ENCODE peak calls at places on chromosomes 7 and 10, in seven cellular contexts. T is PC-3; L is ovary; Q is effector memory CD4-positive, alpha-beta T cell; P is spleen; I is hepatocyte; S is left ventricle myocardium inferior. E is an unnamed sample.

GRCh38 chr10:61634711-61635110 is 28.0 kb upstream of the CABCOCO1 start:
- DNase-seq in L (no peak), Q (no peak), P (no peak), T (no peak), I (no peak), S (no peak), E (no peak)

GRCh38 chr10:127834221-127834620 is 58.5 kb downstream of the CLRN3 start:
- DNase-seq in T (no peak), S (peak; percentile 36), I (no peak), L (no peak), P (no peak), Q (no peak), E (no peak)

GRCh38 chr10:3102721-3103410 is 35.5 kb downstream of the PFKP start:
- DNase-seq in L (no peak), T (peak; percentile 28), I (no peak), Q (no peak), S (no peak), P (no peak), E (peak; percentile 44)

GRCh38 chr10:33783078-33783477 is 448.6 kb upstream of the NRP1 start:
- DNase-seq in L (no peak), T (no peak), P (no peak), Q (no peak), S (no peak), I (no peak), E (no peak)

GRCh38 chr7:2757904-2758672 is 70.1 kb downstream of the AMZ1 start:
- DNase-seq in S (no peak), T (peak; percentile 93), I (peak; percentile 90), L (no peak), Q (peak; percentile 14), P (no peak), E (peak; percentile 66)

GRCh38 chr7:1368682-1369571 is 90.3 kb downstream of the MICALL2 start:
- DNase-seq in I (peak; percentile 63), T (peak; percentile 43), L (no peak), S (no peak), Q (no peak), P (no peak), E (no peak)

GRCh38 chr10:12919574-12919973 is 81.9 kb downstream of the CCDC3 start:
- DNase-seq in S (no peak), P (no peak), T (no peak), L (no peak), Q (no peak), I (no peak), E (no peak)

GRCh38 chr7:41882271-41882670 is 179.4 kb upstream of the INHBA start:
- DNase-seq in I (no peak), Q (no peak), S (no peak), T (no peak), L (no peak), P (no peak), E (no peak)

GRCh38 chr7:73645643-73646182 is 21.4 kb upstream of the MLXIPL start:
- DNase-seq in T (no peak), L (no peak), I (no peak), Q (no peak), P (no peak), S (no peak), E (no peak)

GRCh38 chr7:27154369-27154768 is 2.0 kb upstream of the HOXA3 start:
- DNase-seq in S (no peak), I (no peak), Q (no peak), L (peak; percentile 22), P (no peak), T (no peak), E (no peak)

GRCh38 chr7:27156508-27156898 is at the start of gene HOXA7:
- DNase-seq in T (no peak), S (no peak), L (peak; percentile 73), P (peak; percentile 74), Q (no peak), I (no peak), E (peak; percentile 94)

GRCh38 chr7:27155816-27156507 is 513 bp downstream of the HOXA7 start:
- DNase-seq in I (no peak), P (peak; percentile 78), S (no peak), T (peak; percentile 52), L (peak; percentile 43), Q (no peak), E (no peak)

GRCh38 chr7:27153526-27153925 is 1.1 kb upstream of the HOXA3 start:
- DNase-seq in T (no peak), L (no peak), P (no peak), S (no peak), Q (no peak), I (no peak), E (no peak)

GRCh38 chr7:27154901-27155815 is 1.3 kb downstream of the HOXA7 start:
- DNase-seq in L (peak; percentile 30), P (peak; percentile 74), S (no peak), I (no peak), Q (no peak), T (no peak), E (no peak)
- H3K4me3 ChIP-seq in L (peak overlapping the region; percentile 61), P (no peak overlapping the region), S (peak overlapping the region; percentile 52), I (peak overlapping the region; percentile 48), Q (peak overlapping the region; percentile 34), T (peak overlapping the region; percentile 79), E (no peak overlapping the region)

GRCh38 chr7:84022009-84022408 is 172.6 kb downstream of the SEMA3A start:
- DNase-seq in Q (no peak), P (no peak), I (no peak), T (no peak), S (no peak), L (no peak), E (no peak)

GRCh38 chr7:84021292-84021898 is 173.2 kb downstream of the SEMA3A start:
- DNase-seq in Q (no peak), I (no peak), T (peak; percentile 30), S (no peak), P (no peak), L (no peak), E (no peak)

GRCh38 chr7:84027678-84028077 is 166.9 kb downstream of the SEMA3A start:
- DNase-seq in L (no peak), T (no peak), P (no peak), Q (no peak), I (no peak), S (no peak), E (no peak)

GRCh38 chr7:84022686-84023308 is 171.8 kb downstream of the SEMA3A start:
- DNase-seq in I (peak; percentile 52), Q (no peak), L (no peak), T (peak; percentile 91), P (no peak), S (no peak), E (no peak)

GRCh38 chr7:84025332-84025927 is 169.2 kb downstream of the SEMA3A start:
- DNase-seq in I (peak; percentile 47), Q (no peak), T (peak; percentile 88), S (no peak), P (no peak), L (no peak), E (peak; percentile 43)
- H3K27ac ChIP-seq in I (peak overlapping the region; percentile 53), Q (no peak overlapping the region), T (peak overlapping the region; percentile 91), S (no peak overlapping the region), P (no peak overlapping the region), L (no peak overlapping the region), E (no peak overlapping the region)

GRCh38 chr10:123154092-123154942 is at the start of gene BUB3:
- DNase-seq in P (peak; percentile 98), S (peak; percentile 98), Q (peak; percentile 89), I (peak; percentile 99), L (peak; percentile 97), T (peak; percentile 97), E (peak; percentile 98)
- H3K4me1 ChIP-seq in P (peaks cover 38% of the 10 kb centered on the region), S (peaks cover 56% of the 10 kb centered on the region), Q (peaks cover 49% of the 10 kb centered on the region), I (peaks cover 21% of the 10 kb centered on the region), L (peaks cover 6% of the 10 kb centered on the region), T (peaks cover 36% of the 10 kb centered on the region), E (no peaks in the 10 kb centered on the region)

DNA sequence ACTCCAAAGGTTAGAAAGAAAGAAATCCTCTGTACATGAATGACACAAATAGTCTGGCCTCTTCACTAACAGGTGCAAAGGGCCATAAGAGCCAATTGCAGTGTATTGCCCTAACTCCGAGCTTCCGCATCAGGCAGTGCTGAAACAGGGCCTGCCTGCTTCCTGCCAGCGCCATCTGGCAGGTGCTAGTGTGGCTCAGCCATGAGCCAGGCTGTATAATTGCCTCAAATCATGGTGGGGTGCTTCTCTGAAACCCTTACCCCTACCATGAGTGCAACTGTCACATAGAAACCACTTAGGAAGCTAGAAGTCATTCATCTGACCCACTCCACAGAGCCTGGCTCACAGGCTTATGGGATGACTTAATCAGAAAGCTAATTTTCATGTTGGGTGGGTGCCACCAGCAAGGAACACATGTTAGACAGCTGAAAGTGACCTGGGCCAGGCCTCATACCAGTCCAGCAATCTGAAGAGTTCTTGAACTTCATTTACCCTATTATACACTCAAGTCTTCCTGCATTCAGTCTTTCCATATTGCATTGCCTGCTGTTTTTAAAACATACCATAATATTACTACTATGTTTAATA is 133.3 kb upstream of the LAMB4 start:
- DNase-seq in I (no peak), S (no peak), Q (no peak), P (no peak), L (no peak), T (no peak), E (no peak)
- H3K4me3 ChIP-seq in I (no peak overlapping the region), S (no peak overlapping the region), Q (no peak overlapping the region), P (no peak overlapping the region), L (no peak overlapping the region), T (no peak overlapping the region), E (no peak overlapping the region)

DNA sequence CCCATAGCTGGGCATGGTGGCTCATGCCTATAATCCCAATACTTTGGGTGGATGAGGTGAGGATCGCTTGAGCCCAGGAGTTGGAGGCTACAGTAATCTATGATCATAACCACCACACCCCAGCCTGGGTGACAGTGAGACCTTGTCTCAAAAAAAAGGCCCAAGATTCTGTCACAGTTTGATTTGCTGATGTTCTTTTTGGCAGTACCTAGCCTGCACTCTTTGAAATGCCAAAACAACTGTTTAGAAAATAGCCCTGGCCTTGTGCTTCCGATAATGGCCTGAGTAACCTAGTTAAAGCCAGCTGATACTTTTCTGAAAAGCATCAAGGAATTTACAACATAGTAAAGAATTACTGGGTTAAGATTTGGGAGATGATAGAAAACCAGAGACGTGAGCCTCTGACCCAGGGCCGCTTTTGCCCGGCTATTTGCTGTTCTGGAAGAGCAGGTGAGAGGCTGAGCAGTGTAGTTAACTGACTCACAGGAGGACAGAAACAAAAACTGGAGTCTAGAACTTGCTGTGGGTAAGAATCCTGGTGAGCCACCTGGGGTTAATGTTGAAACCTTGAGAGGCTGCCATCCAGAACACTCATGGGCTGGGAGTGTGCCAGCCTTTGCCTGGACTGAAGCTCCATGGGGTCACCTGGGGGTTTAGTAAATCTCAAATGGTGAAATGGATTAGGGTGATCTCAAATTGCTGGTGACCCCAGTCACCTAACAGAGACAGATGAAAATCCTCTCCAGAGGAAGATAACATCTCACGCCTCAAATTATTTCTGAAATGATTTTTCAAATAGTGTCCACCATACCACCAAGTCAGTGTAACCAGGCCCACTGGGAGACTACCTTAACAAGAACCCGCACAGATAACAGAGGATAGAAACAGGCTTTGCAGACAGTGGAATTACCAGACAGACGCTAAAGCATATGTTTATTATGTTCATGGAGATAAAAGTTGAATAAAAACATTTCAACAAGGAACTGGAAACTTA is 51.8 kb downstream of the GALNT11 start:
- DNase-seq in S (peak; percentile 25), Q (no peak), T (peak; percentile 10), P (no peak), L (no peak), I (no peak), E (no peak)
- H3K27ac ChIP-seq in S (no peak overlapping the region), Q (no peak overlapping the region), T (no peak overlapping the region), P (no peak overlapping the region), L (no peak overlapping the region), I (no peak overlapping the region), E (no peak overlapping the region)

GRCh38 chr7:55516399-55516798 is 55.9 kb downstream of the VOPP1 start:
- DNase-seq in Q (no peak), P (no peak), L (no peak), S (no peak), I (no peak), T (no peak), E (no peak)
- H3K4me1 ChIP-seq in Q (peaks cover 8% of the 10 kb centered on the region), P (peaks cover 18% of the 10 kb centered on the region), L (no peaks in the 10 kb centered on the region), S (peaks cover 30% of the 10 kb centered on the region), I (no peaks in the 10 kb centered on the region), T (no peaks in the 10 kb centered on the region), E (peaks cover under 1% of the 10 kb centered on the region)

GRCh38 chr7:70700055-70700934 is 431.6 kb upstream of the GALNT17 start:
- DNase-seq in I (no peak), S (no peak), Q (no peak), L (no peak), P (no peak), T (no peak), E (no peak)
- H3K4me3 ChIP-seq in I (no peak overlapping the region), S (no peak overlapping the region), Q (no peak overlapping the region), L (no peak overlapping the region), P (no peak overlapping the region), T (no peak overlapping the region), E (no peak overlapping the region)